ENCODE peak calls at places on chromosomes 1 and 21, in five cellular contexts. C is heart right ventricle, S is A673, Z is dorsolateral prefrontal cortex, F is nephron progenitor cell. P is an unnamed sample.

GRCh38 chr21:42429021-42429420 is 25.3 kb downstream of the UBASH3A start:
- DNase-seq in Z (no peak), S (no peak), C (no peak), F (no peak), P (no peak)

GRCh38 chr1:1250828-1251284 is 4.3 kb upstream of the C1QTNF12 start:
- DNase-seq in F (no peak), S (no peak), Z (no peak), C (no peak), P (peak; percentile 90)

GRCh38 chr21:33767236-33767635 is 124.9 kb downstream of the ITSN1 start:
- DNase-seq in S (no peak), C (no peak), Z (no peak), F (no peak), P (no peak)

GRCh38 chr1:61921435-61921834 is 179.2 kb downstream of the PATJ start:
- DNase-seq in Z (no peak), S (peak; percentile 48), F (no peak), C (no peak), P (no peak)

GRCh38 chr1:199452627-199453026 is 574.9 kb upstream of the NR5A2 start:
- DNase-seq in Z (no peak), F (no peak), S (no peak), C (no peak), P (no peak)

GRCh38 chr1:177219458-177220390 is 49.0 kb downstream of the BRINP2 start:
- DNase-seq in F (no peak), C (no peak), Z (no peak), S (no peak), P (no peak)

GRCh38 chr1:30512253-30512921 is 211.0 kb downstream of the MATN1 start:
- DNase-seq in Z (no peak), C (no peak), S (no peak), F (no peak), P (no peak)

GRCh38 chr1:114154963-114155322 is 1.3 kb upstream of the SYT6 start:
- DNase-seq in C (no peak), F (peak; percentile 91), S (peak; percentile 24), Z (no peak), P (no peak)

GRCh38 chr1:59502009-59502691 is 205.3 kb downstream of the FGGY start:
- DNase-seq in S (peak; percentile 41), Z (no peak), F (no peak), C (no peak), P (no peak)

GRCh38 chr1:205711105-205712048 is 31.1 kb upstream of the SLC45A3 start:
- DNase-seq in S (peak; percentile 82), C (peak; percentile 79), F (peak; percentile 72), Z (peak; percentile 73), P (peak; percentile 67)

GRCh38 chr1:240582953-240583352 is 29.0 kb downstream of the GREM2 start:
- DNase-seq in F (no peak), C (no peak), Z (no peak), S (peak; percentile 32), P (no peak)

GRCh38 chr1:206482611-206483010 is 12.3 kb downstream of the IKBKE start:
- DNase-seq in F (no peak), S (no peak), Z (no peak), C (no peak), P (no peak)

GRCh38 chr1:198118136-198118535 is 38.7 kb upstream of the NEK7 start:
- DNase-seq in Z (peak; percentile 3), S (no peak), C (peak; percentile 84), F (no peak), P (no peak)

GRCh38 chr1:234393190-234393589 is 19.9 kb downstream of the COA6 start:
- DNase-seq in Z (no peak), S (no peak), F (no peak), C (no peak), P (no peak)
- TF ChIP-seq CTCF in Z (no peak), S (peak; percentile 23), F (no peak), C (no peak), P (peak; percentile 10)

GRCh38 chr1:228377664-228378452 is 28.8 kb downstream of the TRIM11 start:
- DNase-seq in Z (no peak), S (no peak), F (no peak), C (no peak), P (no peak)

GRCh38 chr1:228376651-228377631 is 29.7 kb downstream of the TRIM11 start:
- DNase-seq in C (no peak), F (no peak), Z (no peak), S (no peak), P (no peak)

GRCh38 chr1:228379666-228380065 is 27.0 kb downstream of the TRIM11 start:
- DNase-seq in Z (no peak), S (no peak), C (no peak), F (no peak), P (no peak)

GRCh38 chr1:228379165-228379460 is 27.5 kb downstream of the TRIM11 start:
- DNase-seq in C (no peak), Z (no peak), S (peak; percentile 20), F (peak; percentile 64), P (no peak)

GRCh38 chr1:228378453-228379164 is 28.0 kb downstream of the TRIM11 start:
- DNase-seq in Z (peak; percentile 58), S (peak; percentile 74), C (peak; percentile 61), F (peak; percentile 84), P (peak; percentile 72)
- TF ChIP-seq CTCF in Z (peak; percentile 66), S (peak; percentile 80), C (peak; percentile 48), F (peak; percentile 72), P (peak; percentile 45)

DNA sequence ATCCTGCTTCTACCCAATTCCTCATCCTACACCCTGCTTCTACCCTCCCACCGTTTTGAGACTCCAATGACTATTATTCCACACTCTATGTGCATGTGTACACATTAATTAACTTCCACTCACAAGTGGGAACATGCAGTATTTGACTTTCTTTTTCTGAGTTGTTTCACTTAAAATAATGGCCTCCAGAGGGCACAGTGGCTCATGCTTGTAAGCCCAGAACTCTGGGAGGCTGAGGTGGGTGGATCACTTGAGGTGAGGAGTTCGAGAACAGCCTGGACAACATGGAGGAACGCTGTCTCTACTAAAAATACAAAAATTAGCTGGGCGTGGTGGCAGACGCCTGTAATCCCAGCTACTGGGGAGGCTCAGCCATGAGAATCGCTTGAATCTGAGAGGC is 464.8 kb downstream of the PTBP2 start:
- DNase-seq in F (no peak), Z (no peak), S (peak; percentile 41), C (no peak), P (no peak)
- TF ChIP-seq CTCF in F (no peak), Z (no peak), S (peak; percentile 58), C (no peak), P (peak; percentile 18)

DNA sequence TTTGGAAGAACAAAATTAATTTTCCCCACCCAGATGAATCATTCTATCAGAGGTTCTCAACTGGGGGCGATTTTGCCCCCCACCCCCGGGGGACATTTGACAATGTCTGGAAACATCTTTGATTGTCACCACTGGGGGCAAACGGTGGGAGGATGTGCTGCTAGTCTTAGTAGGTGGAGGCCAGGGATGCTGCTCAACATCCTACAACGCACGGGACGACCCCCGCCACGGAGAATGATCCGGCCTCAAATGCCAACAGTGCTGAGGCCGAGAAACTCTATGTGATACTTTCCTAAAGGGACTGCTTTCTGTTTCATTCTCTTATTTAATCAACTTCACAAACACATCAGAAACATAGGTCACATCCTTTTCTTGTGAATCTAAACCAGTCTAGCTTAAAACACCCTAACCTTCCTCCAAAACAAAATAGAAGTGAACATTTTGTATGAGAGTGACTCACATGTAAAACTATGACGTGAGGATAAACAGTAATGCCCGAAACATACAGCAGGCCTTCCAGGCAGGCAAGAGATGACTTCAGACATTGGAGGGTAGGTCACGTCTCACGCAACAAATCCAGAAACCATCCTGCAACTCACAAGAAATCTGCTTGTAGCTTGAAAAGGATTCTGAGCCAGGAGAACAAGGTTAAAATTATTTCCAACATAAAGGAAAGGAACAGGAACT is 37.2 kb upstream of the ETS2 start:
- DNase-seq in S (no peak), C (no peak), F (no peak), Z (no peak), P (peak; percentile 35)
- TF ChIP-seq CTCF in S (no peak), C (no peak), F (no peak), Z (no peak), P (no peak)

GRCh38 chr1:192367436-192367835 is 50.6 kb downstream of the RGS21 start:
- DNase-seq in Z (no peak), F (no peak), S (no peak), C (no peak), P (no peak)

GRCh38 chr1:192357904-192358303 is 41.1 kb downstream of the RGS21 start:
- DNase-seq in F (no peak), Z (no peak), S (no peak), C (no peak), P (no peak)

GRCh38 chr1:192358822-192359221 is 42.0 kb downstream of the RGS21 start:
- DNase-seq in S (no peak), Z (no peak), F (no peak), C (no peak), P (no peak)

GRCh38 chr1:192363177-192363576 is 46.4 kb downstream of the RGS21 start:
- DNase-seq in S (no peak), C (no peak), Z (no peak), F (no peak), P (no peak)
- TF ChIP-seq CTCF in S (peak; percentile 35), C (no peak), Z (no peak), F (no peak), P (no peak)

GRCh38 chr1:15168479-15168878 is 14.9 kb downstream of the TMEM51 start:
- DNase-seq in Z (no peak), S (no peak), C (no peak), F (no peak), P (no peak)
- TF ChIP-seq CTCF in Z (no peak), S (no peak), C (no peak), F (no peak), P (no peak)

GRCh38 chr1:25037174-25038074 is 107.3 kb upstream of the RUNX3 start:
- DNase-seq in S (peak; percentile 55), F (peak; percentile 57), C (no peak), Z (no peak), P (peak; percentile 76)

GRCh38 chr1:25040122-25040685 is 110.1 kb upstream of the RUNX3 start:
- DNase-seq in Z (no peak), F (no peak), S (no peak), C (no peak), P (no peak)

GRCh38 chr1:25041869-25042268 is 111.8 kb upstream of the RUNX3 start:
- DNase-seq in Z (no peak), C (no peak), S (no peak), F (no peak), P (no peak)

GRCh38 chr1:25038699-25039098 is 108.6 kb upstream of the RUNX3 start:
- DNase-seq in C (no peak), Z (no peak), S (no peak), F (no peak), P (no peak)

DNA sequence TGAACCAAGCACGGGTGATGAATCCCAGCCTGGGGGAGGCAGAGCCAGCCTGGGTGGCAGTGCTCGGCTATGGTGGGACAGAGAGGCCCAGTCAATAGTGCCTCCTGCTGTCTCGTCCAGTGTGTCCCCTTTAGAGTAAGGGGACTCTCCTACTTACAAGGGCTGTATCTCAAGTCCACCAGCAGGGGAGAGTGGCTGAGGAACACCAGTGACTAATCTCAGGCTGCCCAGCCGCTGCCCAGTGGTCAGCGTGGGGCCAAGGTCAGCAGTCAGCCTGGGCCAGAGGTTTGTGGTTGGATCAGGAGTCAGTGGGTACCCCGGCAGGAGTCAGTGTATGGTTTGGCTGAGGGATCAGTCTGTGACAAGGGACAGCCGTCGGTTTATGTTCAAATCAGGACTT is 109.2 kb upstream of the RUNX3 start:
- DNase-seq in F (no peak), C (no peak), Z (no peak), S (no peak), P (no peak)
- TF ChIP-seq CTCF in F (no peak), C (no peak), Z (no peak), S (no peak), P (no peak)

P was measured in GM13977.